ENCODE peak calls at places on chromosomes 12 and 14, in eight cellular contexts. Y, D, A, C, N, Q, J and U are unnamed samples. For H3K4me1, the result is how much of the 10 kb centered on the place peaks cover.

GRCh38 chr12:101828463-101829196 is 2.1 kb downstream of the GNPTAB start:
- DNase-seq in J (no peak), A (no peak), D (no peak), C (no peak), N (no peak), Q (no peak), Y (no peak), U (no peak)

GRCh38 chr12:105721051-105721825 is 390.7 kb downstream of the C12orf75 start:
- DNase-seq in A (no peak), J (no peak), C (no peak), D (no peak), N (no peak), Y (no peak), Q (no peak), U (no peak)

GRCh38 chr14:53850714-53851296 is 105.8 kb downstream of the BMP4 start:
- DNase-seq in J (no peak), Q (no peak), C (no peak), N (no peak), Y (no peak), A (no peak), D (no peak), U (peak)

GRCh38 chr12:6950944-6951540 is at the start of gene PTPN6:
- DNase-seq in Q (no peak), D (no peak), J (no peak), A (peak), Y (no peak), N (peak), C (peak), U (no peak)

GRCh38 chr14:21902561-21903199 is 229.1 kb upstream of the OR4E1 start:
- DNase-seq in D (no peak), Y (no peak), J (no peak), N (no peak), A (no peak), C (no peak), Q (no peak), U (no peak)

GRCh38 chr12:85424581-85425348 is 144.7 kb downstream of the ALX1 start:
- DNase-seq in Y (peak), A (no peak), J (peak), D (peak), C (peak), N (no peak), Q (no peak), U (peak)

GRCh38 chr14:84885061-84885460 is 644.9 kb upstream of the FLRT2 start:
- DNase-seq in Q (no peak), A (no peak), J (no peak), N (no peak), D (no peak), C (no peak), Y (peak), U (no peak)

GRCh38 chr14:31508140-31508539 is 20.3 kb upstream of the GPR33 start:
- DNase-seq in Y (no peak), A (no peak), Q (no peak), D (no peak), N (no peak), J (no peak), C (no peak), U (no peak)

GRCh38 chr12:129067482-129067881 is 214.2 kb downstream of the GLT1D1 start:
- DNase-seq in A (no peak), C (no peak), D (no peak), Y (peak), N (no peak), J (no peak), Q (no peak), U (no peak)

GRCh38 chr12:106328735-106329134 is 26.2 kb downstream of the TCP11L2 start:
- DNase-seq in J (no peak), A (no peak), C (no peak), D (no peak), N (no peak), Y (no peak), Q (no peak), U (no peak)

GRCh38 chr12:12190087-12190809 is 76.6 kb downstream of the LRP6 start:
- DNase-seq in J (no peak), C (no peak), Y (no peak), A (no peak), D (no peak), N (no peak), Q (no peak), U (no peak)

GRCh38 chr12:79255326-79255725 is 390.8 kb downstream of the SYT1 start:
- DNase-seq in C (no peak), D (no peak), Y (no peak), N (no peak), Q (no peak), J (no peak), A (no peak), U (no peak)

GRCh38 chr14:96170961-96171592 is 33.6 kb upstream of the BDKRB2 start:
- DNase-seq in C (no peak), D (no peak), Q (peak), A (no peak), N (no peak), Y (no peak), J (no peak), U (no peak)

GRCh38 chr12:96985515-96986362 is 78.7 kb downstream of the NEDD1 start:
- DNase-seq in J (no peak), N (peak), D (peak), Q (no peak), Y (peak), C (no peak), A (peak), U (no peak)

GRCh38 chr14:101404426-101405170 is 156.7 kb upstream of the DIO3 start:
- DNase-seq in D (no peak), C (no peak), J (no peak), N (no peak), Y (peak), A (no peak), Q (no peak), U (no peak)

GRCh38 chr14:94011795-94012194 is 14.3 kb upstream of the OTUB2 start:
- DNase-seq in N (no peak), Y (no peak), Q (no peak), C (no peak), D (no peak), J (no peak), A (peak), U (no peak)

GRCh38 chr12:41167701-41168100 is 20.4 kb upstream of the PDZRN4 start:
- DNase-seq in Y (no peak), C (no peak), J (no peak), Q (no peak), A (no peak), N (no peak), D (no peak), U (no peak)

GRCh38 chr14:69034612-69035262 is 55.6 kb upstream of the ACTN1 start:
- DNase-seq in N (no peak), D (no peak), J (no peak), A (no peak), C (no peak), Y (peak), Q (no peak), U (no peak)

GRCh38 chr12:79433465-79434072 is 257.2 kb downstream of the PAWR start:
- DNase-seq in N (no peak), A (no peak), D (no peak), Q (no peak), C (no peak), Y (no peak), J (no peak), U (no peak)

GRCh38 chr12:66964629-66965028 is 285.8 kb upstream of the GRIP1 start:
- DNase-seq in Q (no peak), Y (no peak), J (no peak), A (peak), D (no peak), N (no peak), C (no peak), U (no peak)

DNA sequence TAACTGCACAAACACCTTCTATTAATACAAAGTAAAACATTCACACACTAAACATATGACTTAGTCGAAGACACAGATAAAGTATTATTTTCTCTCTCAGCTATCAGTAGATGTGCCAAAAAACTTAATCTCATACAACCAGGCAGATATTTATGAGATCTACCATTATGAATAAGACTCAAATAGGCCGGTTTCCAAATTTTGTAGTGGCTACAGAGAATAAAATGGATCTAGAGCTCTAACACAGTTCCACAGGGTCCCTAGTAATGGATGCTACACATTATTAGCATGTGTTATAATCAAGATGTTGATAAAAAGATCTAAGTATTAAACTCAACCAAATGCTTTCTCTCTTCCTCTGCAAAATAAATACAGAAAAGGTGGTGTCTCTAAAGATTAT is 10.4 kb downstream of the SAV1 start:
- DNase-seq in Q (no peak), N (no peak), J (no peak), A (no peak), Y (no peak), D (no peak), C (no peak), U (no peak)
- H3K4me1 ChIP-seq in Q (under half), N (under half), J (under half), A (under half), Y (under half), D (under half), C (half or more), U (under half)

DNA sequence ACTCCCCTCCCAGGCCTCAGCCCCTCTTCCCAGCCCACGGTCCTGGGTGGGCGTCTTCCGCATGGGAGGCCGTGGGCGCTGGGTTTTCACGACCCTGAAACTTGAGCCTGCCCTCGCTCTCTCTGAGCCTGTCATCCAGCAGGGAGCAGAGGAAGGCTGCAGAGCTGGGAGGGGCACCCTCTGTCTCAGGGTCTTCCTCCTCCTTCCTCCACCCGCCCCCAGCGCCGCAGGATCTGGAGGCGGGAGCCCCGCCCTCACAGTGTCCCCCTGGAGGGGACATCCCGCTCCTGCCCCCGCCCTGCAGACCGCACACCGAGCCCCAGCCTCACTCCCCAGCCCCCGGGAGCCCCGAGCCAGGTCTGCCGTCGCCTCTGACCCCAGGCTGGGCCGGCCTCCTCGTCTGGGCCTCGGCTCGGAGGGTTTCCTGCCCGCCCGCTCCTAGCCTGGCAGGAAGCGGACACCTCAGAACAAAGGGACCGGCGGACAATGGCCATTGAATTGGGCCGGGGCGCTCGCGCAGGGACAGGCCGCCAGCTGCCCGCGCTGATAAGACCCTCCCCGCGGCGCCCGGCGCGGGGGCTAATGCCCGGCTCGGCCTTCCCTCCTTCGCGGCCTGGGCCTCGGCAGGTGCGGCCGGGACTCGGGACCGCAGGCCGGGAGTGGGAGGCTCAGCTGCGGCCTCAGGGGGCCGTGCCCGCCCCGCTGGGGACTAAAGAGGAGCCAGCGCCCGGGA is 15.3 kb upstream of the NUDT14 start:
- DNase-seq in C (no peak), Q (no peak), A (no peak), D (no peak), Y (peak), J (no peak), N (no peak), U (no peak)
- H3K4me1 ChIP-seq in C (under half), Q (under half), A (under half), D (under half), Y (under half), J (under half), N (under half), U (under half)

GRCh38 chr12:124440031-124440626 is 127.3 kb downstream of the NCOR2 start:
- DNase-seq in C (no peak), Y (no peak), J (no peak), N (no peak), D (no peak), Q (no peak), A (no peak), U (no peak)
- H3K4me1 ChIP-seq in C (under half), Y (under half), J (under half), N (under half), D (under half), Q (under half), A (under half), U (under half)

GRCh38 chr14:63896278-63896720 is 43.5 kb downstream of the SYNE2 start:
- DNase-seq in C (peak), D (peak), J (peak), Q (peak), Y (no peak), A (no peak), N (no peak), U (no peak)
- H3K4me1 ChIP-seq in C (under half), D (half or more), J (under half), Q (under half), Y (under half), A (under half), N (under half), U (under half)

DNA sequence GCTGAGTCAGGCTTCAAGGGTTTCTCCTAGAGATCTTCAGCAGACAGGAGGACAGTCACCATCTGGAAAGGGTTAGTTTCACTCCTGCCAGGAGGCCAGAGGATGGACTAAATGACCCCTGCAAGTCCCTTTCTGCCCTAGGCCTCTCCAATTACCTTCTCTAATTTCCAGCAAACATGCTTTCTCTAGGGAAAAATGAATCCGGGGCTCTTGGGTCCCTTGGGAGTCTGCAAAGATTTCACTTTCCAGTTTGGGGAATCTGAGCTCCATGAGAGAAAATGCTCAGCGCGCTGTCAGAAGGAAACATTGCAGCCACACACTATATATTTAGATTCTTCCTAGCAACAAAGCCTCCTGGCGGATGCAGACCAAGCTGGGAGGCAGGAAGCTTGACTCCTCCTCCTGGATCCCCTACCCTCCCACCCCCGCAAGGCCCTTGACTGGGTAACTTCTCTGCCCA is 184.4 kb upstream of the CCND2 start:
- DNase-seq in Q (no peak), N (no peak), A (no peak), C (no peak), D (no peak), J (no peak), Y (peak), U (no peak)
- H3K4me1 ChIP-seq in Q (under half), N (under half), A (under half), C (under half), D (under half), J (under half), Y (under half), U (under half)

GRCh38 chr14:104659764-104660523 is 29.5 kb upstream of the INF2 start:
- DNase-seq in N (peak), J (no peak), A (no peak), D (no peak), C (no peak), Y (no peak), Q (no peak), U (no peak)
- H3K4me1 ChIP-seq in N (under half), J (under half), A (under half), D (under half), C (under half), Y (under half), Q (under half), U (under half)

GRCh38 chr12:92035477-92035876 is 110.2 kb downstream of the BTG1 start:
- DNase-seq in A (no peak), C (no peak), N (no peak), J (no peak), Y (no peak), Q (no peak), D (no peak), U (no peak)
- H3K4me1 ChIP-seq in A (half or more), C (under half), N (under half), J (under half), Y (under half), Q (under half), D (under half), U (under half)